ENCODE peak calls at places on chromosomes 11 and 22, in six cellular contexts. N is fibroblast of lung, H is tibial nerve, E is GM12865, F is GM23338, R is pancreas. L is an unnamed sample.

GRCh38 chr11:127275771-127276170 is 275.2 kb upstream of the KIRREL3 start:
- DNase-seq in N (no peak), H (no peak), E (no peak), F (no peak), R (no peak), L (no peak)

GRCh38 chr11:109984634-109985289 is 108.4 kb upstream of the ZC3H12C start:
- DNase-seq in N (no peak), H (no peak), E (peak; percentile 67), F (no peak), R (no peak), L (no peak)

GRCh38 chr11:69512790-69513189 is 31.3 kb downstream of the LINC01488 start:
- DNase-seq in N (no peak), H (no peak), E (no peak), F (no peak), R (peak; percentile 36), L (no peak)

GRCh38 chr22:48960981-48961655 is 866.6 kb downstream of the BRD1 start:
- DNase-seq in N (peak; percentile 13), H (no peak), E (no peak), F (no peak), R (peak; percentile 22), L (no peak)

GRCh38 chr11:47955356-47955755 is 25.0 kb upstream of the PTPRJ start:
- DNase-seq in N (no peak), H (no peak), E (no peak), F (peak; percentile 14), R (no peak), L (no peak)

GRCh38 chr11:102111011-102111786 is 952 bp downstream of the YAP1 start:
- DNase-seq in N (peak; percentile 84), H (peak; percentile 69), E (peak; percentile 12), F (peak; percentile 94), R (peak; percentile 84), L (peak; percentile 74)

GRCh38 chr11:62892077-62892922 is 11.6 kb downstream of the SLC3A2 start:
- DNase-seq in N (no peak), H (no peak), E (no peak), F (no peak), R (no peak), L (no peak)

GRCh38 chr22:24155597-24156145 is 25.6 kb upstream of the SUSD2 start:
- DNase-seq in N (peak; percentile 72), H (peak; percentile 57), E (peak; percentile 76), F (peak; percentile 79), R (peak; percentile 86), L (no peak)

GRCh38 chr22:31789803-31790202 is 36.0 kb downstream of the DEPDC5 start:
- DNase-seq in N (no peak), H (no peak), E (no peak), F (no peak), R (no peak), L (no peak)

GRCh38 chr22:21937041-21937820 is 15.4 kb downstream of the PPM1F start:
- DNase-seq in N (no peak), H (peak; percentile 34), E (no peak), F (no peak), R (peak; percentile 74), L (no peak)

GRCh38 chr11:121418625-121419114 is 33.4 kb upstream of the SORL1 start:
- DNase-seq in N (no peak), H (peak; percentile 12), E (peak; percentile 29), F (no peak), R (no peak), L (no peak)

GRCh38 chr11:121012091-121012490 is 11.8 kb upstream of the TBCEL start:
- DNase-seq in N (no peak), H (no peak), E (no peak), F (peak; percentile 39), R (no peak), L (no peak)

GRCh38 chr11:127074151-127074761 is 73.7 kb upstream of the KIRREL3 start:
- DNase-seq in N (peak; percentile 75), H (no peak), E (peak; percentile 92), F (peak; percentile 50), R (no peak), L (peak; percentile 8)

GRCh38 chr22:33018232-33018864 is 39.8 kb downstream of the SYN3 start:
- DNase-seq in N (peak; percentile 21), H (peak; percentile 76), E (peak; percentile 48), F (peak; percentile 90), R (peak; percentile 79), L (no peak)

GRCh38 chr22:44561139-44561840 is 63.3 kb upstream of the RTL6 start:
- DNase-seq in N (no peak), H (no peak), E (no peak), F (no peak), R (peak; percentile 12), L (no peak)

GRCh38 chr11:84420261-84420660 is 1134.1 kb upstream of the CCDC90B start:
- DNase-seq in N (peak; percentile 56), H (no peak), E (no peak), F (peak; percentile 36), R (no peak), L (no peak)

GRCh38 chr11:2298795-2299747 is 2.6 kb downstream of the C11orf21 start:
- DNase-seq in N (no peak), H (peak; percentile 4), E (peak; percentile 20), F (peak; percentile 75), R (peak; percentile 61), L (no peak)

GRCh38 chr11:101321222-101321621 is 191.6 kb upstream of the PGR start:
- DNase-seq in N (no peak), H (no peak), E (no peak), F (peak; percentile 54), R (no peak), L (no peak)

GRCh38 chr11:111395081-111395480 is 16.0 kb upstream of the POU2AF1 start:
- DNase-seq in N (no peak), H (no peak), E (peak; percentile 0), F (no peak), R (no peak), L (no peak)

GRCh38 chr11:95076416-95076815 is 9.7 kb downstream of the SRSF8 start:
- DNase-seq in N (peak; percentile 87), H (peak; percentile 73), E (no peak), F (no peak), R (no peak), L (peak; percentile 75)

GRCh38 chr22:37751449-37752188 is 54.8 kb downstream of the TRIOBP start:
- DNase-seq in N (no peak), H (no peak), E (no peak), F (no peak), R (no peak), L (no peak)

GRCh38 chr22:36302439-36303114 is 49.6 kb downstream of the APOL1 start:
- DNase-seq in N (no peak), H (no peak), E (no peak), F (no peak), R (no peak), L (no peak)

GRCh38 chr11:113533425-113533698 is 58.2 kb upstream of the DRD2 start:
- DNase-seq in N (no peak), H (no peak), E (no peak), F (no peak), R (no peak), L (no peak)

GRCh38 chr11:59000007-59000406 is 60.7 kb downstream of the GLYATL1 start:
- DNase-seq in N (no peak), H (no peak), E (no peak), F (peak; percentile 17), R (no peak), L (no peak)

GRCh38 chr22:35961480-35961902 is 67.1 kb downstream of the RBFOX2 start:
- DNase-seq in N (peak; percentile 94), H (no peak), E (no peak), F (peak; percentile 96), R (no peak), L (peak; percentile 64)

GRCh38 chr11:110896358-110896757 is 184.1 kb upstream of the ARHGAP20 start:
- DNase-seq in N (peak; percentile 93), H (no peak), E (no peak), F (no peak), R (no peak), L (peak; percentile 66)

GRCh38 chr22:50516891-50517290 is 8.5 kb downstream of the SCO2 start:
- DNase-seq in N (no peak), H (no peak), E (no peak), F (no peak), R (no peak), L (no peak)
- TF ChIP-seq CTCF in N (no peak), H (no peak), E (no peak), F (no peak), R (no peak), L (no peak)

GRCh38 chr22:40008726-40009125 is 14.0 kb downstream of the FAM83F start:
- DNase-seq in N (peak; percentile 26), H (no peak), E (no peak), F (no peak), R (no peak), L (no peak)

GRCh38 chr22:40010752-40011145 is 16.0 kb downstream of the FAM83F start:
- DNase-seq in N (no peak), H (no peak), E (no peak), F (no peak), R (no peak), L (no peak)

GRCh38 chr22:40007826-40008710 is 13.3 kb downstream of the FAM83F start:
- DNase-seq in N (no peak), H (no peak), E (no peak), F (no peak), R (no peak), L (no peak)

GRCh38 chr22:40009953-40010751 is 15.4 kb downstream of the FAM83F start:
- DNase-seq in N (no peak), H (no peak), E (no peak), F (no peak), R (no peak), L (no peak)

DNA sequence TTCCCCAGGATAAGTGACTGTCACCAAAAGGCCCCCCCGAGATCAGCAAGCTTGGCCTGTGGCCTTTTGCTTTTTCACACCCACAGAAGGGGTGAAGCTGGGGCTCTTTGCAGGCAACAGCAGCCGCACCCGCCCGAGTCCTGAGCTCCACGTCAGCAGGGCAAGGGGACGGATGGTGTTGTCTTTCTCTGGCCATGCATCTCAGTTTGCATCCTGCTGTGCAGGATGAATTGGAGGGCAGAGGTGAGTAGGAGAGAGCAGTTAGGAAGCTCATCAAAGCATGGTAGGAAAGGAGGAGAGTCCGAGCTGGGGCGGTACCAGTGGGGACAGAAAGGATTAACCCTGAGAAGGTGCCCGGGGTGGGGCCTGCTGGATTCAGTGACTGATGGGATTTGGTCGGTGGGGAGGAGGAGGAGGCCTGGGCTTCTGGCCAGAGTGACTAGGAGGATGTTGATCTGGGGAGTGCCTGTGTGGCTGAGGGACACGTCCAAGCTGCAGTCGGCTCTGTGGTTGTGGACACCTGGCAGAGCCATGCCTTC is 14.5 kb downstream of the FAM83F start:
- DNase-seq in N (peak; percentile 42), H (no peak), E (no peak), F (peak; percentile 88), R (no peak), L (no peak)
- H3K4me3 ChIP-seq in N (no peak overlapping the region), H (no peak overlapping the region), E (no peak overlapping the region), F (peak overlapping the region; percentile 30), R (no peak overlapping the region), L (no peak overlapping the region)

GRCh38 chr22:25702046-25702445 is 39.9 kb upstream of the MYO18B start:
- DNase-seq in N (peak; percentile 19), H (no peak), E (peak; percentile 15), F (no peak), R (no peak), L (peak; percentile 20)
- TF ChIP-seq CTCF in N (peak; percentile 42), H (peak; percentile 58), E (peak; percentile 12), F (no peak), R (peak; percentile 21), L (peak; percentile 3)

DNA sequence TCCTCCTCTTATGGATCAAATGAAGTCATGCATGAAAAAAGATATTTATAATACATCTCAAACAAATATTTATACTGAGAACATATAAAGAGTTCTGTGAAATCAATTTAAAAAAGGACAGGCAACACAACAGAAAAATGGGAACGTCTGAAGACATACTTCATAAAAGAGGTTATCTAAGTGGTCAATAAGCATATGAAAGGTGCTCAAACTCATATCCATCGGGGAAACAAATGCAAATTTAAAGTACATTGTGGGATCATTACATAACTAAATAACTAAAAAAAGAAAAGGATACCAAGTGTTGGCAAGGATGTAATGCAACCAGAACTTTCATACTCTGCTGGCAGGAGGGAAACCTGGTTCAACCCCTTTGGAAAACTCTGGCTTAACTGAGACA is 22.3 kb downstream of the TPST2 start:
- DNase-seq in N (no peak), H (no peak), E (no peak), F (no peak), R (no peak), L (no peak)
- H3K4me3 ChIP-seq in N (no peak overlapping the region), H (no peak overlapping the region), E (no peak overlapping the region), F (peak overlapping the region; percentile 16), R (no peak overlapping the region), L (no peak overlapping the region)

L was measured in astrocyte of the cerebellum.